ENCODE peak calls at places on chromosome X, in ten cellular contexts. Z, J, R, E, O, D, H, A, U and W are unnamed samples.
A peak's percentile ranks its signal among the peaks of the same experiment; 100 is the strongest.

GRCh38 chrX:101057095-101057714 is 5.3 kb upstream of the TRMT2B start:
- DNase-seq in U (no peak), H (no peak), D (no peak), O (no peak), A (no peak), E (no peak), R (no peak), J (no peak), Z (no peak), W (no peak)

GRCh38 chrX:131330735-131331134 is 41.6 kb upstream of the IGSF1 start:
- DNase-seq in R (no peak), J (no peak), U (no peak), Z (no peak), O (no peak), A (no peak), D (no peak), H (no peak), E (no peak), W (no peak)

GRCh38 chrX:154714925-154715324 is 36.0 kb downstream of the GAB3 start:
- DNase-seq in H (peak; percentile 53), Z (no peak), E (peak; percentile 13), A (no peak), D (peak; percentile 23), J (no peak), O (no peak), R (no peak), U (peak; percentile 39), W (no peak)

GRCh38 chrX:153649178-153649914 is 2.3 kb downstream of the DUSP9 start:
- DNase-seq in J (peak; percentile 10), H (peak; percentile 69), D (no peak), A (peak; percentile 26), R (peak; percentile 46), U (peak; percentile 11), E (no peak), Z (no peak), O (peak; percentile 39), W (peak; percentile 20)

GRCh38 chrX:118495958-118496762 is 545 bp downstream of the DOCK11 start:
- DNase-seq in R (peak; percentile 54), U (peak; percentile 35), E (peak; percentile 10), D (no peak), J (peak; percentile 29), H (no peak), Z (peak; percentile 90), A (no peak), O (peak; percentile 63), W (peak; percentile 63)

GRCh38 chrX:3175659-3176438 is 134.6 kb downstream of the ARSF start:
- DNase-seq in U (no peak), O (no peak), E (no peak), H (no peak), A (no peak), D (no peak), Z (no peak), J (no peak), R (no peak), W (no peak)

GRCh38 chrX:9746148-9746880 is 19.3 kb downstream of the GPR143 start:
- DNase-seq in A (no peak), U (no peak), O (no peak), J (no peak), E (no peak), H (no peak), D (no peak), R (no peak), Z (no peak), W (no peak)

GRCh38 chrX:138877746-138878145 is 166.2 kb upstream of the FGF13 start:
- DNase-seq in Z (no peak), E (no peak), R (no peak), O (no peak), H (no peak), A (no peak), U (no peak), J (no peak), D (no peak), W (no peak)

GRCh38 chrX:49061916-49062315 is 3.1 kb downstream of the CCDC120 start:
- DNase-seq in O (no peak), A (no peak), R (no peak), J (no peak), U (no peak), H (no peak), D (no peak), E (no peak), Z (no peak), W (no peak)
- TF ChIP-seq CTCF in O (no peak), A (no peak), R (no peak), J (no peak), U (no peak), H (no peak), D (no peak), E (no peak), Z (no peak), W (no peak)

GRCh38 chrX:24325231-24325630 is 11.4 kb upstream of the SUPT20HL2 start:
- DNase-seq in D (no peak), R (no peak), H (no peak), A (no peak), U (no peak), E (no peak), Z (no peak), J (no peak), O (no peak), W (no peak)
- TF ChIP-seq POLR2A in D (no peak), R (no peak), H (no peak), A (no peak), U (no peak), E (no peak), Z (no peak), J (no peak), O (no peak), W (no peak)

DNA sequence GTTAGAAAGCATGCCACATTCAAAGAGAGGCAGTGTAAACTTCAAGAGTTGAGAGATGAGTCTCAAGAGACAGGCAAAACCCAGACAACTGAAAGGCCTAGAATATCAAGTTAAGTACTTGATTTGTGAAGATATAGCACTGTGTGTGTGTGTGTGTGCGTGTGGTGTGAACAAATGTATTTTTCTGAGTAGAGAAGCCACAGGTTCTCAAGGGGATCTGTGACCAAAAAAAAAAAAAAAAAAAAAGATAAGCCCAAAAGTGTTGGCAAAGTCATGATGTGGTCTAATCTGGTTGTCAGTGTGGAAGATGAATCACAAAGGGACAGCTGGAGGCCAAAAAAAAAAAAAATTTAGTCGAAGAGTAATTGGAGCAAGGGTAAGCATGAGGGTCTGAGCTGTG is 3.9 kb downstream of the RIPPLY1 start:
- DNase-seq in H (no peak), O (no peak), Z (no peak), J (no peak), D (no peak), A (no peak), E (no peak), U (no peak), R (no peak), W (no peak)
- TF ChIP-seq CTCF in H (no peak), O (no peak), Z (no peak), J (no peak), D (no peak), A (no peak), E (no peak), U (no peak), R (no peak), W (no peak)

DNA sequence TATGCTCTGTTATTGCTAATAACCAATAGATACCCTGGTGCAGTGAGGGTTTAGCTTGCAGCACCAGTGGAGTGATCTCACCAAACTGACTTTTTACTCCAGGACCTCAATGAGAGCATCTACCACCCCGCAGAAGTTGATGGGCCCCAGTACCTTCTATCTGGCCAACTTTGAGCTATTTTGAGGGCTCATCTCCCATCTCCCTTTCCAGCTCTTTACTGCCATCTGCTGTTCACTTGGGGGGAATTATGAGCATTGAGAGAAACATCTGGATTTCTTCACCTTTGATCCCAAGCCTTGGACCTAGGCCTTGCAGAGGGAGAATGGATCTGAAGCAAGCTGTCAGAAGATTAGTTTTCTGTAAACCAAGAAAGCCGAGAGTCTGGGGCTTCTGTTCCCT is 143.6 kb downstream of the TMEM164 start:
- DNase-seq in Z (no peak), A (no peak), U (peak; percentile 63), E (peak; percentile 8), H (peak; percentile 55), R (peak; percentile 43), O (no peak), D (peak; percentile 8), J (peak; percentile 18), W (peak; percentile 22)
- TF ChIP-seq POLR2A in Z (no peak), A (no peak), U (no peak), E (no peak), H (no peak), R (no peak), O (no peak), D (no peak), J (no peak), W (no peak)

GRCh38 chrX:110588853-110589252 is 206.8 kb downstream of the CHRDL1 start:
- DNase-seq in O (no peak), J (no peak), Z (no peak), U (no peak), D (no peak), H (no peak), A (no peak), E (no peak), R (no peak), W (no peak)
- TF ChIP-seq CTCF in O (no peak), J (no peak), Z (no peak), U (no peak), D (no peak), H (no peak), A (no peak), E (no peak), R (peak; percentile 32), W (no peak)

GRCh38 chrX:38327775-38328081 is 419 bp upstream of the RPGR start:
- DNase-seq in U (no peak), O (no peak), E (no peak), A (no peak), J (no peak), Z (no peak), D (no peak), R (no peak), H (no peak), W (no peak)

GRCh38 chrX:38326086-38326485 is 1.2 kb downstream of the RPGR start:
- DNase-seq in E (no peak), H (no peak), D (no peak), R (no peak), A (no peak), U (no peak), Z (no peak), J (no peak), O (no peak), W (no peak)

GRCh38 chrX:38332505-38332904 is 5.2 kb upstream of the RPGR start:
- DNase-seq in H (no peak), J (no peak), E (no peak), U (no peak), O (no peak), R (no peak), D (no peak), Z (no peak), A (no peak), W (no peak)

GRCh38 chrX:38327007-38327774 is at the start of gene RPGR:
- DNase-seq in E (peak; percentile 92), U (peak; percentile 92), Z (peak; percentile 98), R (peak; percentile 94), H (peak; percentile 78), J (peak; percentile 92), D (peak; percentile 79), A (peak; percentile 95), O (peak; percentile 95), W (peak; percentile 93)
- TF ChIP-seq POLR2A in E (no peak), U (peak; percentile 67), Z (no peak), R (peak; percentile 62), H (peak; percentile 50), J (peak; percentile 70), D (no peak), A (no peak), O (no peak), W (peak; percentile 20)